ENCODE peak calls at places on chromosomes 1 and 21, in six cellular contexts. C, M, N, W, T and Z are unnamed samples.

GRCh38 chr1:243440406-243440805 is 184.6 kb downstream of the SDCCAG8 start:
- DNase-seq in C (no peak), M (no peak), N (no peak), W (no peak), T (no peak), Z (no peak)

GRCh38 chr1:3504151-3504822 is 49.8 kb downstream of the ARHGEF16 start:
- DNase-seq in C (peak; percentile 41), M (no peak), N (no peak), W (no peak), T (peak; percentile 60), Z (no peak)

GRCh38 chr1:119859647-119860046 is 36.7 kb downstream of the ADAM30 start:
- DNase-seq in C (no peak), M (no peak), N (no peak), W (no peak), T (peak; percentile 77), Z (no peak)

GRCh38 chr1:245599413-245600174 is 444.8 kb downstream of the KIF26B start:
- DNase-seq in C (no peak), M (peak; percentile 51), N (no peak), W (no peak), T (peak; percentile 99), Z (no peak)

GRCh38 chr1:230084408-230085177 is 17.6 kb downstream of the GALNT2 start:
- DNase-seq in C (peak; percentile 97), M (peak; percentile 54), N (peak; percentile 49), W (no peak), T (peak; percentile 97), Z (peak; percentile 44)

GRCh38 chr1:73756817-73757216 is 441.2 kb downstream of the LRRIQ3 start:
- DNase-seq in C (no peak), M (no peak), N (no peak), W (no peak), T (no peak), Z (no peak)

GRCh38 chr1:57158660-57159059 is 192.8 kb upstream of the C8B start:
- DNase-seq in C (no peak), M (no peak), N (no peak), W (no peak), T (no peak), Z (no peak)

GRCh38 chr1:93331412-93331811 is 14.3 kb upstream of the DR1 start:
- DNase-seq in C (no peak), M (no peak), N (no peak), W (no peak), T (no peak), Z (no peak)

GRCh38 chr21:39774252-39774651 is 29.3 kb downstream of the IGSF5 start:
- DNase-seq in C (no peak), M (no peak), N (no peak), W (no peak), T (no peak), Z (no peak)

GRCh38 chr1:223105568-223105967 is 37.5 kb downstream of the TLR5 start:
- DNase-seq in C (no peak), M (no peak), N (no peak), W (no peak), T (no peak), Z (no peak)

GRCh38 chr1:44409741-44410140 is 4.7 kb downstream of the RNF220 start:
- DNase-seq in C (no peak), M (no peak), N (no peak), W (no peak), T (no peak), Z (no peak)
- H3K27me3 ChIP-seq in C (peaks cover 99% of the 10 kb centered on the region), M (peaks cover 95% of the 10 kb centered on the region), N (peaks cover 29% of the 10 kb centered on the region), W (peaks cover 87% of the 10 kb centered on the region), T (peaks cover 85% of the 10 kb centered on the region), Z (peaks cover 84% of the 10 kb centered on the region)

GRCh38 chr1:55010194-55010886 is 11.6 kb downstream of the BSND start:
- DNase-seq in C (no peak), M (no peak), N (no peak), W (no peak), T (no peak), Z (no peak)
- TF ChIP-seq CTCF in C (no peak), M (no peak), N (no peak), W (no peak), T (no peak), Z (no peak)

DNA sequence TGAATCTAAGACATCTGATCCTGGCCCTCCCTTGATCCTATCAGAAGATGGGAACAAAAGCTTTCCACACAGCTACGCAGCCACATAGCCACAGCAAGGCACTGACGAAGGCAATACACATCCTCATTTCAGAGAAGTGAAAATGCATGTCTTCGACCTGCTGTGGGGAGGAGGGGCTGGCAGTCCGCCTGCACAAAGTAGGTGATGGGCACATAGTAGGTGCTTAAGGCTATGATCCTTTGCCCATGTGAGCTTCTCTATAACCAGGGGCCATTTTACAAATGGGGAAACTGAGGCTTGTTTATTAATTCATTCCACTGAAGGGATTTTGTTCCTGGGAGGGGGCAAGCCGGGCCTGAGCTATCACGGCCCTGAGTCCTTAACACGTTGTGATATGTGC is 94.2 kb downstream of the PAX7 start:
- DNase-seq in C (no peak), M (no peak), N (no peak), W (no peak), T (no peak), Z (no peak)
- H3K27me3 ChIP-seq in C (peaks cover 21% of the 10 kb centered on the region), M (peaks cover 9% of the 10 kb centered on the region), N (peaks cover 4% of the 10 kb centered on the region), W (peaks cover 5% of the 10 kb centered on the region), T (no peaks in the 10 kb centered on the region), Z (no peaks in the 10 kb centered on the region)

DNA sequence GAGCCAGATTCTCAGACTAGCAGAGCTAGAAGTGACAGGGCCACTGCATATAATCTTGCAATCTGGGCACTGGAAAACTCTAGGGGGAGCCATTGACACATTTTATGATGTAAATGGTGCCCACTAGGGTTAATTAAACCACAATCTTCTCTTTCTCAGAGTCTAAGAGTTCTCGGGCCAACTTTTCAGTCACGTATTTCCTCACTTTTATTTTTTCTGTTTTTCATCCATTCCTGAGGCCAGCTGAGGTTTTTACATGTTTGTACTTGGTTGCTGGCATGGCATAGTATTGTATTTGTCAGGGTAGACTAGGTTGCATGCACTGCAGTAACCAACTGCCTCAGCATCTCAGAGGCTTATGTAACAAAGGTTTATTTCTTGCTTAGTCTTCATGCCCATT is 138.2 kb downstream of the ZNF326 start:
- DNase-seq in C (no peak), M (peak; percentile 77), N (no peak), W (peak; percentile 67), T (peak; percentile 20), Z (peak; percentile 62)
- TF ChIP-seq CTCF in C (peak; percentile 61), M (peak; percentile 88), N (no peak), W (peak; percentile 34), T (no peak), Z (peak; percentile 64)